ENCODE peak calls at places on chromosomes 12 and 14, in seven cellular contexts. W is pancreas, E is ascending aorta, Q is A673, B is foreskin keratinocyte, G is PC-9, C is adrenal gland. M is an unnamed sample.

GRCh38 chr14:34582117-34582680 is 42.7 kb upstream of the EAPP start:
- DNase-seq in B (no peak), W (no peak), C (no peak), E (no peak), Q (no peak), G (no peak), M (no peak)

GRCh38 chr12:106480259-106480658 is 102.5 kb upstream of the RFX4 start:
- DNase-seq in Q (no peak), G (no peak), C (no peak), W (no peak), B (peak; percentile 2), E (no peak), M (no peak)

GRCh38 chr14:102776761-102777710 is at the start of gene TRAF3:
- DNase-seq in C (peak; percentile 61), G (no peak), E (peak; percentile 74), W (peak; percentile 83), B (no peak), Q (peak; percentile 73), M (peak; percentile 70)

GRCh38 chr14:79915411-79915810 is 295.9 kb downstream of the DIO2 start:
- DNase-seq in Q (no peak), C (no peak), G (no peak), E (no peak), B (no peak), W (no peak), M (no peak)

GRCh38 chr12:2879853-2880252 is 2.8 kb downstream of the RHNO1 start:
- DNase-seq in C (no peak), W (no peak), Q (no peak), E (no peak), G (no peak), B (no peak), M (no peak)

GRCh38 chr14:88614218-88614907 is 51.5 kb downstream of the ZC3H14 start:
- DNase-seq in B (peak; percentile 71), C (no peak), E (no peak), G (no peak), Q (peak; percentile 14), W (no peak), M (no peak)

GRCh38 chr12:10395390-10395998 is 5.7 kb upstream of the KLRK1 start:
- DNase-seq in E (peak; percentile 65), W (no peak), B (peak; percentile 95), Q (no peak), C (no peak), G (peak; percentile 89), M (no peak)

GRCh38 chr14:37592288-37593274 is 2.5 kb downstream of the FOXA1 start:
- DNase-seq in B (no peak), Q (no peak), C (no peak), W (peak; percentile 76), E (no peak), G (no peak), M (no peak)

GRCh38 chr12:3236345-3237153 is 159.4 kb downstream of the TSPAN9 start:
- DNase-seq in B (peak; percentile 78), W (no peak), E (no peak), C (no peak), G (peak; percentile 72), Q (peak; percentile 75), M (no peak)

GRCh38 chr14:83217492-83217891 is 1683.8 kb upstream of the SEL1L start:
- DNase-seq in C (no peak), G (no peak), E (no peak), Q (peak; percentile 53), B (peak; percentile 24), W (no peak), M (no peak)

GRCh38 chr12:72209096-72209495 is 63.1 kb upstream of the TRHDE start:
- DNase-seq in C (no peak), B (no peak), W (no peak), G (no peak), E (no peak), Q (no peak), M (no peak)

GRCh38 chr12:96198970-96199369 is 4.8 kb downstream of the ELK3 start:
- DNase-seq in B (peak; percentile 97), C (no peak), E (no peak), W (no peak), Q (peak; percentile 58), G (peak; percentile 93), M (no peak)

GRCh38 chr12:65824314-65824563 is at the start of gene HMGA2:
- DNase-seq in W (peak; percentile 74), B (no peak), C (peak; percentile 31), Q (no peak), E (peak; percentile 63), G (no peak), M (no peak)

GRCh38 chr12:59164226-59164625 is 243.9 kb upstream of the LRIG3 start:
- DNase-seq in G (peak; percentile 42), B (no peak), E (no peak), W (no peak), C (no peak), Q (no peak), M (no peak)

GRCh38 chr14:85564841-85565527 is 35.0 kb downstream of the FLRT2 start:
- DNase-seq in B (no peak), E (no peak), C (no peak), G (no peak), W (no peak), Q (no peak), M (no peak)

GRCh38 chr12:95574030-95574429 is 22.8 kb upstream of the USP44 start:
- DNase-seq in B (no peak), G (no peak), E (no peak), C (no peak), Q (no peak), W (no peak), M (no peak)

GRCh38 chr12:92947589-92948215 is 18.6 kb upstream of the EEA1 start:
- DNase-seq in B (no peak), W (no peak), C (no peak), E (no peak), Q (no peak), G (no peak), M (no peak)

GRCh38 chr12:114920828-114921579 is 237.0 kb upstream of the TBX3 start:
- DNase-seq in W (no peak), Q (no peak), C (peak; percentile 38), B (no peak), E (no peak), G (no peak), M (no peak)

GRCh38 chr14:99395904-99396530 is 84.6 kb downstream of the SETD3 start:
- DNase-seq in G (no peak), E (no peak), B (peak; percentile 51), C (no peak), W (no peak), Q (no peak), M (no peak)

GRCh38 chr12:68785823-68786222 is 22.2 kb upstream of the MDM2 start:
- DNase-seq in B (no peak), G (no peak), E (no peak), W (no peak), C (no peak), Q (no peak), M (no peak)
- H3K27ac ChIP-seq in B (no peak overlapping the region), G (no peak overlapping the region), E (no peak overlapping the region), W (no peak overlapping the region), C (peak overlapping the region; percentile 66), Q (no peak overlapping the region), M (no peak overlapping the region)

GRCh38 chr14:24708684-24709083 is 74.7 kb upstream of the GZMB start:
- DNase-seq in W (no peak), Q (no peak), E (no peak), C (no peak), G (no peak), B (no peak), M (no peak)

GRCh38 chr14:24712374-24712773 is 78.4 kb upstream of the GZMB start:
- DNase-seq in C (no peak), W (no peak), Q (no peak), E (no peak), B (no peak), G (no peak), M (no peak)

GRCh38 chr14:24713404-24713803 is 79.4 kb upstream of the GZMB start:
- DNase-seq in B (no peak), G (no peak), W (no peak), E (no peak), Q (no peak), C (no peak), M (no peak)

GRCh38 chr14:24712909-24713308 is 78.9 kb upstream of the GZMB start:
- DNase-seq in E (no peak), W (no peak), G (no peak), Q (no peak), B (no peak), C (no peak), M (no peak)

GRCh38 chr14:24710403-24711063 is 76.5 kb upstream of the GZMB start:
- DNase-seq in E (no peak), Q (peak; percentile 79), B (peak; percentile 28), C (peak; percentile 41), G (no peak), W (no peak), M (peak; percentile 82)
- TF ChIP-seq CTCF in E (peak; percentile 61), Q (peak; percentile 87), B (peak; percentile 72), C (peak; percentile 82), G (peak; percentile 75), W (peak; percentile 83), M (peak; percentile 62)

GRCh38 chr14:53596845-53597525 is 359.6 kb downstream of the BMP4 start:
- DNase-seq in G (no peak), W (no peak), B (no peak), E (no peak), Q (no peak), C (no peak), M (no peak)
- H3K27ac ChIP-seq in G (no peak overlapping the region), W (no peak overlapping the region), B (no peak overlapping the region), E (no peak overlapping the region), Q (no peak overlapping the region), C (no peak overlapping the region), M (no peak overlapping the region)

DNA sequence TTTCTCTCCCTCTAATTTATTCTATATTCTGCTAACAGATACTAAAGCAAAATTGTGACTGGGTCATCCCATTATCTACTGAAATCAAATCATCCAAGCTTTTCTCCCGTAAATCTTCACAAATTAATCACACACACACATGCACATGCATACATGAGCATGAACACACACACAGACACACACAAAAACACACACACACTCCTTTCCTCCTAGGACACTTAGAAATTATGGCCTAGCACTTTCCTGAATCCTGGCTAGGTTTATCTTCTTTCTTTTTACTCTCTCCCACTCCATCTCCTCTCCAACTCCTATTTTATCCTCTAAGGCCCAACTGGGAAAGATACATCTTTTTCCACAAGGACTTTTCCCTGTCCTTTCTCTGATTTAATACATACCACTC is 255.6 kb upstream of the G2E3 start:
- DNase-seq in B (no peak), E (no peak), G (no peak), C (no peak), Q (no peak), W (no peak), M (no peak)
- TF ChIP-seq CTCF in B (no peak), E (no peak), G (no peak), C (no peak), Q (no peak), W (no peak), M (no peak)

DNA sequence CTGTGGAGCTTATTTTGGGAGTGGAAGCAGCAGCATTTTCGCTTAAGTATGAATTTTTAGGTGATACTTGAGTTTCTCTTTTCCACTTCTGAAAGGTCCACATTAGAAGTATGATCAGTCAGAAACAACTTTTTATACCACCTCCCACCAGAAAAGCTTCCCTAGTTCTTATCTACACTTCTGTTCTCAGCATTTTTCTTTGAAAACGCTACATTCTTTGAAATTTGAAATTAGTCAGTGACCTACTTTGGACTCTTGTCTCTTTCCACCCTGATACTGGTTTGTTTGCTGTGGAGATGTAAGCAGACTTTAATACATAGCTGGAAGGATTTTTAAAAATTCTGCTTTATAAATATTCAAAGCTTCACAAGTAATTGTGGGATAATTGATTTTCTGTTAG is 22.2 kb downstream of the PCBP2 start:
- DNase-seq in G (no peak), C (no peak), W (no peak), B (no peak), E (no peak), Q (no peak), M (no peak)
- H3K27ac ChIP-seq in G (no peak overlapping the region), C (no peak overlapping the region), W (peak overlapping the region; percentile 13), B (no peak overlapping the region), E (no peak overlapping the region), Q (peak overlapping the region; percentile 38), M (peak overlapping the region; percentile 83)

GRCh38 chr12:20194171-20194570 is 174.2 kb upstream of the PDE3A start:
- DNase-seq in G (no peak), Q (peak; percentile 34), W (no peak), B (no peak), E (no peak), C (no peak), M (peak; percentile 25)
- TF ChIP-seq CTCF in G (no peak), Q (peak; percentile 47), W (no peak), B (no peak), E (peak; percentile 13), C (no peak), M (no peak)